ENCODE peak calls at places on chromosomes 13 and 19, in four cellular contexts. N is H54; B is foreskin fibroblast; I is stimulated activated CD4-positive, alpha-beta T cell treated with anti-CD3 and anti-CD28 coated beads, Interleukin-1b, Interleukin-23, amount 100 ng/mL, for 24 hours. S is an unnamed sample.

GRCh38 chr13:91785435-91786137 is 387.2 kb downstream of the GPC5 start:
- DNase-seq in N (no peak), B (no peak), I (no peak), S (no peak)

GRCh38 chr19:49513746-49514118 is 1.3 kb downstream of the FCGRT start:
- DNase-seq in N (no peak), B (no peak), I (no peak), S (no peak)

GRCh38 chr19:43467730-43468129 is 2.3 kb upstream of the LYPD3 start:
- DNase-seq in N (peak; percentile 44), B (peak; percentile 69), I (no peak), S (peak; percentile 36)

GRCh38 chr19:33281296-33281926 is 20.9 kb downstream of the CEBPA start:
- DNase-seq in N (no peak), B (no peak), I (no peak), S (no peak)

GRCh38 chr13:81171065-81171647 is 830.2 kb upstream of the SPRY2 start:
- DNase-seq in N (no peak), B (peak; percentile 13), I (no peak), S (peak; percentile 4)

GRCh38 chr19:39265321-39265916 is 2.8 kb upstream of the IFNL2 start:
- DNase-seq in N (no peak), B (no peak), I (no peak), S (no peak)

GRCh38 chr19:47780215-47780551 is 1.7 kb downstream of the SELENOW start:
- DNase-seq in N (no peak), B (no peak), I (no peak), S (no peak)

GRCh38 chr13:78152415-78152814 is 233.8 kb upstream of the EDNRB start:
- DNase-seq in N (no peak), B (no peak), I (no peak), S (no peak)

GRCh38 chr19:6271721-6272410 is 7.9 kb downstream of the MLLT1 start:
- DNase-seq in N (no peak), B (peak; percentile 82), I (no peak), S (no peak)

GRCh38 chr19:35958660-35959039 is 22.5 kb downstream of the LRFN3 start:
- DNase-seq in N (no peak), B (no peak), I (no peak), S (no peak)

GRCh38 chr19:48715276-48715675 is 4.2 kb downstream of the MAMSTR start:
- DNase-seq in N (no peak), B (no peak), I (no peak), S (no peak)

GRCh38 chr13:68099616-68100015 is 869.5 kb upstream of the PCDH9 start:
- DNase-seq in N (peak; percentile 17), B (no peak), I (no peak), S (peak; percentile 31)

GRCh38 chr19:5586300-5587070 is 18.7 kb upstream of the TINCR start:
- DNase-seq in N (no peak), B (no peak), I (no peak), S (no peak)

GRCh38 chr19:4794971-4795370 is 3.4 kb downstream of the FEM1A start:
- DNase-seq in N (no peak), B (no peak), I (no peak), S (peak; percentile 62)

GRCh38 chr13:106961219-106961618 is 393.3 kb upstream of the ARGLU1 start:
- DNase-seq in N (no peak), B (no peak), I (no peak), S (no peak)

GRCh38 chr13:28313579-28313978 is 175.2 kb downstream of the PAN3 start:
- DNase-seq in N (no peak), B (peak; percentile 77), I (no peak), S (no peak)

GRCh38 chr19:38224014-38224862 is at the start of gene DPF1:
- DNase-seq in N (peak; percentile 100), B (peak; percentile 91), I (peak; percentile 47), S (peak; percentile 90)

S was measured in RWPE1.